ENCODE peak calls at places on chromosomes 6 and 20, in five cellular contexts. R is mesendoderm, H is mesenchymal stem cell, K is H1, G is H9. E is an unnamed sample.

GRCh38 chr6:35140991-35141720 is at the start of gene TCP11:
- DNase-seq in R (peak; percentile 56), H (no peak), K (no peak), G (peak; percentile 68), E (no peak)

GRCh38 chr6:87832025-87832825 is 130.2 kb upstream of the AKIRIN2 start:
- DNase-seq in R (peak; percentile 4), H (peak; percentile 22), K (no peak), G (no peak), E (no peak)

GRCh38 chr6:1787894-1788293 is 178.2 kb downstream of the FOXC1 start:
- DNase-seq in R (no peak), H (no peak), K (no peak), G (no peak), E (no peak)

GRCh38 chr6:111971866-111972532 is 81.9 kb upstream of the CCN6 start:
- DNase-seq in R (no peak), H (peak; percentile 56), K (no peak), G (no peak), E (no peak)

GRCh38 chr6:17347012-17347411 is 46.4 kb upstream of the CAP2 start:
- DNase-seq in R (no peak), H (no peak), K (no peak), G (no peak), E (no peak)

GRCh38 chr20:52313335-52313963 is 121.9 kb upstream of the ZFP64 start:
- DNase-seq in R (peak; percentile 71), H (peak; percentile 64), K (no peak), G (peak; percentile 58), E (peak; percentile 27)

GRCh38 chr20:34190679-34191090 is 50.5 kb upstream of the ASIP start:
- DNase-seq in R (peak; percentile 92), H (peak; percentile 83), K (peak; percentile 84), G (peak; percentile 89), E (peak; percentile 70)

GRCh38 chr20:3846740-3847418 is at the start of gene MAVS:
- DNase-seq in R (peak; percentile 85), H (peak; percentile 86), K (peak; percentile 51), G (peak; percentile 90), E (peak; percentile 82)

GRCh38 chr6:6751197-6751596 is 162.7 kb downstream of the LY86 start:
- DNase-seq in R (no peak), H (no peak), K (no peak), G (no peak), E (no peak)

GRCh38 chr20:35743693-35744491 is 1.8 kb upstream of the RBM39 start:
- DNase-seq in R (no peak), H (peak; percentile 78), K (no peak), G (no peak), E (no peak)

GRCh38 chr6:129499871-129500219 is 210.1 kb downstream of the ARHGAP18 start:
- DNase-seq in R (no peak), H (no peak), K (no peak), G (no peak), E (no peak)
- H4K8ac ChIP-seq in R (no peak overlapping the region), H (peak overlapping the region; percentile 69), K (no peak overlapping the region), G (no peak overlapping the region), E (no peak overlapping the region)

GRCh38 chr20:62874745-62875344 is 13.2 kb upstream of the TCFL5 start:
- DNase-seq in R (no peak), H (peak; percentile 43), K (no peak), G (no peak), E (no peak)

GRCh38 chr20:62876826-62877728 is 15.5 kb upstream of the TCFL5 start:
- DNase-seq in R (no peak), H (no peak), K (no peak), G (peak; percentile 50), E (no peak)

GRCh38 chr20:62878244-62879030 is 16.8 kb upstream of the TCFL5 start:
- DNase-seq in R (peak; percentile 58), H (no peak), K (no peak), G (no peak), E (no peak)

GRCh38 chr20:62875419-62876355 is 14.1 kb upstream of the TCFL5 start:
- DNase-seq in R (peak; percentile 82), H (peak; percentile 89), K (no peak), G (peak; percentile 95), E (peak; percentile 14)

DNA sequence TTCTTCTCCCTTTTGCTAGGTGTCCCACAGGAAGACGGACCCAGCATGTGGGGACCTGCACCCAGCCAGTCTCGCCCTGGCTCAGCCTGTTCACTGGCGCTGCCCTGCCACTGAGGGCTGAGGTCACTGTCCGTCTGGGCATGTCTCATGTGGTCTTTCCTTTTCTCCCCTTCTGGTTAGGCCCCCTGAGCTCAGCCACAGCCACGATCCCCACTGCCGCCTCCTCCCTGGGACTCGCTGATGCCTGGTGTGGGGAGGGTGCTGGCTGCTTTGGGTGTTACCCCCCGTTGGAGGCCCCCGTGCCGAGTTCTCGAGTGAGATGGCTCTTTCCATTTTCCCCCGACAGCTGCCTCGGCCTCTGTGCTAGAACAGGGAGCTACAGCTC is 14.8 kb upstream of the TCFL5 start:
- DNase-seq in R (no peak), H (no peak), K (no peak), G (no peak), E (no peak)
- H4K8ac ChIP-seq in R (no peak overlapping the region), H (peak overlapping the region; percentile 59), K (peak overlapping the region; percentile 43), G (no peak overlapping the region), E (no peak overlapping the region)

GRCh38 chr6:158630944-158631616 is 13.5 kb downstream of the DYNLT1 start:
- DNase-seq in R (no peak), H (no peak), K (no peak), G (no peak), E (no peak)
- H4K8ac ChIP-seq in R (no peak overlapping the region), H (no peak overlapping the region), K (no peak overlapping the region), G (no peak overlapping the region), E (peak overlapping the region; percentile 74)

GRCh38 chr6:163460307-163460782 is 45.8 kb downstream of the QKI start:
- DNase-seq in R (peak; percentile 71), H (peak; percentile 69), K (no peak), G (no peak), E (no peak)

GRCh38 chr6:163459536-163459935 is 45.0 kb downstream of the QKI start:
- DNase-seq in R (no peak), H (no peak), K (no peak), G (no peak), E (no peak)

GRCh38 chr6:163457637-163458561 is 43.4 kb downstream of the QKI start:
- DNase-seq in R (peak; percentile 49), H (peak; percentile 92), K (no peak), G (no peak), E (no peak)

GRCh38 chr6:163461696-163462095 is 47.2 kb downstream of the QKI start:
- DNase-seq in R (no peak), H (no peak), K (no peak), G (no peak), E (no peak)

DNA sequence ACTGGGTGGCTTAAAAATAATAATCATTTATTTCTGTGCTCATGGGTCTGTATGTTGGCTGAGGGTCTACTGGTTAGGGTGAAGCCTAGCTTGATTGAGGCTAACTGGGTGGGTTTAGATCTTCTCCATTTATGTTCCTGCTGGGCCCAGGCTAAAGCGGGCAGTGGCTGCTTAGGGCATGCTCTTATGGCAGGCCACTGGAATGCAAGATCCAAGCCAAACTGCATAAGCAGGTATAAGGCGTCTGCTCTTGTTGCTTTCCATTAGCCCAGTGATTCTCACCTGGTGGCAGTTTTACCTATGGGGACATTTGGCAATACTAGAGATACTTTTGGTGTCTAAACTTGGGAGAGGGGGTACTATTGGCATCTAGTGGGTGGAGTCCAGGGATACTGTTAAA is 44.5 kb downstream of the QKI start:
- DNase-seq in R (no peak), H (no peak), K (no peak), G (no peak), E (no peak)
- H4K8ac ChIP-seq in R (no peak overlapping the region), H (peak overlapping the region; percentile 66), K (no peak overlapping the region), G (no peak overlapping the region), E (no peak overlapping the region)

GRCh38 chr20:44494681-44495080 is 19.0 kb downstream of the TTPAL start:
- DNase-seq in R (no peak), H (no peak), K (no peak), G (no peak), E (no peak)
- H4K8ac ChIP-seq in R (no peak overlapping the region), H (peak overlapping the region; percentile 41), K (no peak overlapping the region), G (no peak overlapping the region), E (no peak overlapping the region)

GRCh38 chr20:11777861-11778570 is 139.7 kb upstream of the BTBD3 start:
- DNase-seq in R (no peak), H (peak; percentile 36), K (no peak), G (no peak), E (no peak)
- H4K8ac ChIP-seq in R (no peak overlapping the region), H (no peak overlapping the region), K (no peak overlapping the region), G (no peak overlapping the region), E (no peak overlapping the region)

DNA sequence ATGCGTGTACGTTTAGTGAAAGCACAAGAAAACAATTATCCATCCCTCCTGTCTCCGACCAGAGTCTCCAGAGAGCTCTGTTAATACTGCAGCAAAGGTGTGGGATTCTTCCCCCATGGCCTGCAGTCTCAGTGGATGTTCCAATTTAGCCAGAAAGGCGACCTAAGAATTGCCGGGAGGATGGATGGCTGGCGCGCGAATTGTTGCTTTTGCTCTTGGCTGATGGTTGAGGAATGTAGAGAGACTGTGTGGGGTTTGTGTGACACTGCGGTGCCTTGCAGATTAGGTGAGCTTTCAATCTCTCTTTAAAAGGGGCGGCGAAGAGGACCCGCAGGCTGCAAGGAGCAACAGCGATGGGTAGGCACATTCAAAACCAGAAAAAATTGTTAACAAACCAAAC is 46.1 kb downstream of the GNAS start:
- DNase-seq in R (no peak), H (no peak), K (no peak), G (no peak), E (no peak)
- H4K8ac ChIP-seq in R (no peak overlapping the region), H (no peak overlapping the region), K (no peak overlapping the region), G (no peak overlapping the region), E (no peak overlapping the region)

GRCh38 chr6:16239090-16239797 is 857 bp downstream of the GMPR start:
- DNase-seq in R (peak; percentile 73), H (peak; percentile 69), K (no peak), G (no peak), E (no peak)
- H4K8ac ChIP-seq in R (no peak overlapping the region), H (peak overlapping the region; percentile 71), K (peak overlapping the region; percentile 57), G (no peak overlapping the region), E (no peak overlapping the region)

GRCh38 chr6:100300221-100300736 is 164.4 kb downstream of the SIM1 start:
- DNase-seq in R (peak; percentile 78), H (peak; percentile 85), K (no peak), G (no peak), E (no peak)
- H4K8ac ChIP-seq in R (no peak overlapping the region), H (no peak overlapping the region), K (no peak overlapping the region), G (no peak overlapping the region), E (no peak overlapping the region)